ENCODE peak calls at places on chromosomes 5 and 9, in seven cellular contexts. K is NCI-H82, P is activated T-cell treated with anti-CD3 and anti-CD28 coated beads for 1 hour, L is RWPE1, J is astrocyte, D is left ventricle myocardium inferior, B is fibroblast of pulmonary artery. I is an unnamed sample.

GRCh38 chr9:88738708-88739107 is 203.7 kb downstream of the NXNL2 start:
- DNase-seq in L (no peak), B (peak), K (no peak), P (no peak), D (no peak), J (no peak), I (no peak)

GRCh38 chr9:92875373-92875772 is 2.5 kb downstream of the ZNF484 start:
- DNase-seq in D (no peak), B (no peak), P (no peak), J (no peak), L (no peak), K (no peak), I (no peak)

GRCh38 chr5:87300744-87301143 is 33.1 kb downstream of the RASA1 start:
- DNase-seq in B (peak), P (peak), K (peak), L (peak), J (peak), D (no peak), I (peak)

GRCh38 chr5:108101816-108102215 is 280.1 kb downstream of the FBXL17 start:
- DNase-seq in B (no peak), J (no peak), K (no peak), P (no peak), L (no peak), D (no peak), I (no peak)

GRCh38 chr9:117414906-117415583 is at the start of gene ASTN2:
- DNase-seq in K (peak), B (no peak), J (no peak), L (peak), D (no peak), P (no peak), I (no peak)

GRCh38 chr5:88955403-88955802 is 72.4 kb upstream of the MEF2C start:
- DNase-seq in L (no peak), D (no peak), B (no peak), K (no peak), P (no peak), J (no peak), I (no peak)

GRCh38 chr5:75020016-75020656 is 32.2 kb downstream of the GCNT4 start:
- DNase-seq in D (no peak), L (no peak), J (no peak), K (no peak), P (no peak), B (no peak), I (peak)

GRCh38 chr9:127905788-127906191 is 6.4 kb upstream of the ST6GALNAC6 start:
- DNase-seq in J (no peak), P (peak), K (no peak), B (no peak), D (no peak), L (no peak), I (no peak)

GRCh38 chr5:27706832-27707231 is 668.4 kb upstream of the CDH9 start:
- DNase-seq in J (peak), B (peak), D (no peak), L (peak), P (no peak), K (no peak), I (peak)

GRCh38 chr9:131635285-131635684 is 90.0 kb downstream of the PRRT1B start:
- DNase-seq in B (peak), P (peak), L (peak), D (peak), K (no peak), J (peak), I (peak)

GRCh38 chr5:54844905-54845566 is 140.4 kb downstream of the ESM1 start:
- DNase-seq in D (no peak), P (no peak), L (no peak), J (peak), B (peak), K (peak), I (peak)

GRCh38 chr9:96027271-96028131 is 152.0 kb downstream of the ERCC6L2 start:
- DNase-seq in J (no peak), B (no peak), D (peak), P (no peak), L (no peak), K (no peak), I (no peak)

GRCh38 chr9:91282292-91282691 is 79.4 kb downstream of the AUH start:
- DNase-seq in K (no peak), P (no peak), B (peak), L (peak), J (no peak), D (no peak), I (peak)

GRCh38 chr9:38171538-38171884 is 102.5 kb upstream of the SHB start:
- DNase-seq in B (no peak), K (no peak), P (no peak), D (no peak), J (no peak), L (no peak), I (no peak)

GRCh38 chr9:3855601-3856328 is 330.0 kb upstream of the RFX3 start:
- DNase-seq in P (no peak), L (no peak), B (no peak), J (no peak), D (no peak), K (no peak), I (no peak)

GRCh38 chr5:29758986-29759421 is 1434.5 kb upstream of the CDH6 start:
- DNase-seq in D (no peak), L (no peak), P (no peak), J (no peak), B (no peak), K (peak), I (no peak)

I was measured in PC-3.